ENCODE peak calls at places on chromosomes 12 and 14, in seven cellular contexts. H is left ventricle myocardium inferior; Z is WERI-Rb-1; T is body of pancreas; I is CD4-positive, alpha-beta memory T cell; W is kidney; N is gastrocnemius medialis. C is an unnamed sample. For H3K9me3, the result is how much of the 10 kb centered on the place peaks cover.

GRCh38 chr12:79920421-79921238 is 14.3 kb downstream of the PPP1R12A start:
- DNase-seq in N (no peak), W (no peak), T (no peak), H (no peak), Z (no peak), I (no peak), C (no peak)

GRCh38 chr12:124520258-124520657 is 47.2 kb downstream of the NCOR2 start:
- DNase-seq in W (peak), N (no peak), T (peak), Z (no peak), I (no peak), H (peak), C (no peak)

GRCh38 chr14:68790656-68791077 is 2.2 kb downstream of the ZFP36L1 start:
- DNase-seq in W (no peak), H (no peak), T (no peak), N (no peak), I (peak), Z (no peak), C (no peak)

GRCh38 chr14:28382460-28383220 is 383.9 kb upstream of the FOXG1 start:
- DNase-seq in I (no peak), H (no peak), Z (no peak), N (no peak), W (no peak), T (no peak), C (no peak)

GRCh38 chr12:13219320-13219719 is 22.8 kb downstream of the EMP1 start:
- DNase-seq in H (no peak), Z (no peak), I (no peak), N (no peak), W (no peak), T (no peak), C (no peak)

GRCh38 chr12:121787063-121787774 is 6.3 kb downstream of the RHOF start:
- DNase-seq in I (peak), T (peak), N (no peak), W (peak), Z (no peak), H (no peak), C (no peak)

GRCh38 chr14:55583942-55584468 is 4.0 kb downstream of the KTN1 start:
- DNase-seq in N (no peak), H (no peak), W (no peak), T (no peak), Z (no peak), I (no peak), C (no peak)

GRCh38 chr12:124732275-124733075 is 131.2 kb downstream of the SCARB1 start:
- DNase-seq in W (no peak), Z (no peak), I (no peak), H (no peak), N (no peak), T (no peak), C (no peak)

GRCh38 chr14:104239185-104239775 is 100.9 kb downstream of the KIF26A start:
- DNase-seq in Z (no peak), W (peak), T (peak), N (no peak), I (no peak), H (no peak), C (no peak)

GRCh38 chr12:75177997-75178396 is 31.6 kb downstream of the KCNC2 start:
- DNase-seq in Z (no peak), H (no peak), W (no peak), N (no peak), I (no peak), T (no peak), C (no peak)

GRCh38 chr14:100072783-100073346 is 7.6 kb downstream of the EVL start:
- DNase-seq in T (no peak), Z (no peak), N (no peak), H (no peak), W (no peak), I (peak), C (peak)

GRCh38 chr12:111363578-111363977 is 5.3 kb downstream of the PHETA1 start:
- DNase-seq in N (no peak), Z (no peak), I (no peak), H (no peak), W (no peak), T (peak), C (no peak)

GRCh38 chr14:68140111-68140741 is 320.6 kb downstream of the RAD51B start:
- DNase-seq in H (no peak), I (no peak), T (peak), N (peak), W (no peak), Z (peak), C (no peak)

GRCh38 chr12:121789800-121790748 is 3.4 kb downstream of the RHOF start:
- DNase-seq in N (no peak), W (peak), T (no peak), Z (no peak), I (peak), H (peak), C (peak)

GRCh38 chr14:90676356-90676755 is 139.9 kb downstream of the TTC7B start:
- DNase-seq in H (no peak), N (no peak), Z (no peak), W (no peak), I (no peak), T (no peak), C (no peak)

GRCh38 chr12:76781321-76781720 is 17.4 kb downstream of the ZDHHC17 start:
- DNase-seq in W (no peak), Z (no peak), I (no peak), H (no peak), T (no peak), N (no peak), C (no peak)

GRCh38 chr14:27372771-27373170 is 774.9 kb upstream of the NOVA1 start:
- DNase-seq in Z (no peak), T (no peak), I (no peak), W (no peak), N (no peak), H (no peak), C (no peak)

GRCh38 chr12:45401008-45401407 is 185.1 kb downstream of the ANO6 start:
- DNase-seq in T (no peak), Z (no peak), H (peak), I (no peak), N (no peak), W (no peak), C (no peak)

GRCh38 chr14:50892255-50892654 is 20.4 kb downstream of the ABHD12B start:
- DNase-seq in H (no peak), T (no peak), Z (peak), W (no peak), I (no peak), N (no peak), C (no peak)

GRCh38 chr14:68416156-68416555 is 376.7 kb downstream of the ZFP36L1 start:
- DNase-seq in I (no peak), Z (no peak), H (no peak), T (no peak), N (no peak), W (no peak), C (no peak)

GRCh38 chr12:113152835-113153814 is 3.6 kb downstream of the CFAP73 start:
- DNase-seq in I (peak), Z (peak), W (peak), T (peak), H (peak), N (no peak), C (peak)
- H3K9me3 ChIP-seq in I (under half), Z (under half), W (under half), T (under half), H (under half), N (under half), C (under half)

GRCh38 chr12:11555743-11556625 is 93.5 kb upstream of the ETV6 start:
- DNase-seq in T (no peak), Z (no peak), I (peak), W (no peak), N (no peak), H (no peak), C (no peak)

GRCh38 chr12:11553871-11554533 is 95.5 kb upstream of the ETV6 start:
- DNase-seq in Z (peak), T (peak), I (peak), W (no peak), H (no peak), N (no peak), C (no peak)

GRCh38 chr12:11559941-11560340 is 89.5 kb upstream of the ETV6 start:
- DNase-seq in N (no peak), H (no peak), I (no peak), Z (no peak), T (no peak), W (no peak), C (no peak)

GRCh38 chr12:11555195-11555594 is 94.3 kb upstream of the ETV6 start:
- DNase-seq in T (no peak), N (no peak), W (no peak), H (no peak), Z (no peak), I (no peak), C (no peak)
- H3K9me3 ChIP-seq in T (under half), N (under half), W (under half), H (under half), Z (under half), I (under half), C (under half)

DNA sequence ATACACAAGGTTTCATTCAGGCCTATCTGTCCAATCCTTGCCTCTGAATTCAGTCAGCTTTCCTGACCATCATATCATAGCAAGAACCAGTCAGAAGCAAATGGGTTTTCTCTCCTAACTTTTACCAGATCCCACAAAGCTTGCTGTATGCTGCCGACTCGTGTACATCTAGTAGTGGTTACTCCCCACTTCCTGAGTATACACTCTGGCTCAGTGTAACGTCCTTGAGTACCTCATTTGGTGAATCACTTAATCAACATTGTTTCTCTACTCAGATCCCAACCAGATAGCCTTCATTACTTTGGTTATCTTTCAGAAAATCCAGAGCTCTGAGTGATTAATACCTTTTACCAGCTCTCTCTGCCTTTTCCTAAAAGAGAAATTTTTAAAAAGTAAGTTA is 728.2 kb downstream of the GALC start:
- DNase-seq in Z (no peak), T (no peak), W (no peak), H (no peak), I (no peak), N (no peak), C (no peak)
- H3K9me3 ChIP-seq in Z (under half), T (under half), W (under half), H (under half), I (under half), N (under half), C (under half)

GRCh38 chr12:131043401-131043871 is 89.7 kb downstream of the ADGRD1 start:
- DNase-seq in H (no peak), Z (no peak), N (no peak), I (no peak), T (no peak), W (peak), C (no peak)
- H3K9me3 ChIP-seq in H (under half), Z (under half), N (under half), I (under half), T (under half), W (under half), C (under half)

DNA sequence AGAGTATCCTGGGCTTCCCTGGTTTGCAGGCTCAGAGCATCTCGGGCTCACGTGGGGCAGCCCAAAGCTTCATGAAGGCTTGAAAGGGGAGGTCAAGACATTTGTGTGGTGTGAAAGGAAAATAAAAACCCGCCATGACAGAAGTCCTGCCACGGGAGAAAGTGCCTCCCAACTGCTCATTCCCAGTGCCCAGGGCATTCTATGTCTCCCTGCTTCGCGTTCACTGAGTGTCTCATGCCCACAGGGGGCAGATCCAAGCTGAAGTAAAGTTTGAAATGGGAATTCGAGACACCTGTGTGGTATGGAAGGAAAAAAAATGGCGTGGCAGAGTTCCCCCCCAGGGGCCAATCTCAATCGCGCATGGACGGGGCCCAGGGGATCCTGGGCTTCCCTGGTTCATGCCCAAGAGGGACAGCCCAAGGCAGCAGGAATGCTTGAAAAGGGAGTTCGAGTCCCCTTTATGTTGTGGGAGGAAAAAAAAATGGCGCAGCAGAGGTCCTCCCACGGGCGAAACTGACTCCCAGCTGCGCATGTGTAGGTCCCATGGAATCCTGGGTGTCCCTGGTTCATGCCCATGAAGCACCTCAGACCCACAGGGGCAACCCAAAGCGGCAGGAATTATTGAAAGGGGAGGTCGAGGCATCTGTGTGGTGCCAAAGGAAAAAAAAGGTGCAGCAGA is 576.7 kb downstream of the ALG10 start:
- DNase-seq in H (no peak), Z (no peak), N (no peak), I (no peak), T (no peak), W (peak), C (no peak)
- H3K9me3 ChIP-seq in H (half or more), Z (under half), N (under half), I (under half), T (under half), W (under half), C (under half)

DNA sequence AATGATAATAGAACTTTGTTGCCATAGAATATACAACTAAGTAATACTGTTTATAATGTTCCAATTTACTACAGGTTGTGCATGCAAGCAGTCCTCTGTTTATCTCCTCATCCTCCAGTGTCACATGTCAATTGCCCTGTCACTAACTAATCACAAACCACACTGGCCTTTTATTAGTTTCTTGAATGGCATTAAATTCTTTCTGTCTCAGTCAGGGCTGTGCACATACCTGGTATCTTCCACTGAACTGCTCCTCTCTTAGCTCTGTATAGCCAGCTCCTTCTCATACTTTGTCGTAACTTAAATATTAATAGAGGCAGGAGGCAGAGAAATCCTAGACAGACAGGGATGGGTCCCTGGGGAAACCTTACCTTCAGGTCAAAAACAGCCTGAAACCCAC is 24.0 kb downstream of the GABARAPL1 start:
- DNase-seq in T (no peak), Z (no peak), I (no peak), H (no peak), N (no peak), W (no peak), C (no peak)
- H3K9me3 ChIP-seq in T (under half), Z (under half), I (under half), H (under half), N (under half), W (under half), C (under half)

GRCh38 chr14:36939265-36939664 is 233.1 kb downstream of the SLC25A21 start:
- DNase-seq in H (no peak), Z (no peak), N (no peak), I (no peak), T (no peak), W (no peak), C (no peak)
- H3K9me3 ChIP-seq in H (under half), Z (under half), N (under half), I (under half), T (under half), W (under half), C (under half)

DNA sequence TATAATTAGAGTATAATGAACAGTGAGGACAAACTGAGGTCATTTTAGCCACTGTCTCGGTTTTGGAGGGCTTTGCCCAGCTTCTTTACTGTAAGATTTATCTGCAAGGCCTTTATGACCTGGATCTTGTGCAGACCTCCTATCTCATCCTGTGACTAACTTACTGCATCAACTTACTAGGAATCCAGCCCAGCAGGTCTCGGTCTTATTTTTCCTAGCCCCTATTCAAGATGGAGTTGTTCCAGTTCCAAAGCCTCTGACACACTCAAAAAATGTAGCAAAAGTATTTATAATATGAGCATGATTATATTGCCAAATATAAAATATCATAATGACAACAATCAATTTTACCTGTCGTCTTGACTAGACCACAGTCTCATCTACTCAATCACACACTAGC is 534.2 kb downstream of the TMEM121 start:
- DNase-seq in I (no peak), W (no peak), T (no peak), N (no peak), Z (no peak), H (no peak), C (no peak)
- H3K9me3 ChIP-seq in I (under half), W (under half), T (under half), N (under half), Z (under half), H (under half), C (under half)

DNA sequence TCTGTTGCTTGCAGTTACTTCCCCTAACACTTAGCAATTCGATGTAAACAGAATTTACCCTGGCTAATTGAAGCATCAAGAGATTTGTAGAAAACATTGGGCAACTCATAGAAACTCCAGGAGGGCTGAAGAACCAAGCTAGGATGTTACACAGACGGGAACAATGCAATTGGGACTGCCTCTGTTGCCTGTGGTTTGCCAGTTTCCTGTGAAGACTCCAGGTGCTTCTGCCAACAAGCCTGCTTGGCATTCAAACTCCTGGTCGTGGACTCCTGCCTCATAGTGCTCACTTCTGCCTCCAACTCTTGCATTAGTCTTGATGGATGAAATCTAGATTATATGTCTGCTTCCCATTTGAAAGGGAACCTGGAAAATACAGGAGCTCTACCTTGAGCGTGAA is 246.0 kb downstream of the BMP4 start:
- DNase-seq in Z (no peak), I (no peak), H (no peak), T (no peak), N (no peak), W (no peak), C (no peak)
- H3K9me3 ChIP-seq in Z (under half), I (under half), H (under half), T (under half), N (under half), W (under half), C (under half)

DNA sequence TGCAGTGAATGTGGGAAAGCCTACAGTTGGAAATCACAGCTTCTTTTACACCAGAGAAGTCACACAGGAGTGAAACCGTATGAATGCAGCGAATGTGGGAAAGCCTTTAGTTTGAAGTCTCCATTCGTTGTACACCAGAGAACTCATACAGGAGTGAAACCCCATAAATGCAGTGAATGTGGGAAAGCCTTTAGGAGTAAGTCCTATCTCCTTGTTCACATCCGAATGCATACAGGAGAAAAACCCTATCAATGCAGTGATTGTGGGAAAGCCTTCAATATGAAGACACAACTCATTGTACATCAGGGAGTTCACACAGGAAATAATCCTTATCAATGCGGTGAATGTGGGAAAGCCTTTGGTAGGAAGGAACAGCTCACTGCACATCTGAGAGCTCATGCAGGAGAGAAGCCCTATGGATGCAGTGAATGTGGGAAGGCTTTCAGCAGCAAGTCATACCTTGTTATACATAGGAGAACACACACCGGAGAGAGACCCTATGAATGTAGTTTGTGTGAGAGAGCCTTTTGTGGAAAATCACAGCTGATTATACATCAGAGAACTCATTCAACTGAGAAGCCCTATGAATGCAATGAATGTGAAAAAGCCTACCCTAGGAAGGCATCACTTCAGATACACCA is 24.6 kb downstream of the ZNF26 start:
- DNase-seq in N (no peak), W (no peak), T (no peak), H (no peak), I (no peak), Z (no peak), C (no peak)
- H3K9me3 ChIP-seq in N (under half), W (under half), T (under half), H (half or more), I (under half), Z (under half), C (half or more)